ENCODE peak calls at places on chromosomes 13 and 19, in six cellular contexts. One of them, this sample, is unnamed.

GRCh38 chr13:50341526-50341925 is 326.3 kb downstream of the KCNRG start:
- DNase-seq in H1: no peak
- DNase-seq in HCT116: no peak
- DNase-seq in HepG2: no peak
- DNase-seq in GM12878: no peak
- DNase-seq in K562: no peak
- DNase-seq in this sample: no peak

GRCh38 chr19:45477713-45478453 is 10.1 kb downstream of the FOSB start:
- DNase-seq in HCT116: no peak
- DNase-seq in GM12878: no peak
- DNase-seq in H1: no peak
- DNase-seq in K562: peak; percentile 24
- DNase-seq in HepG2: no peak
- DNase-seq in this sample: no peak

GRCh38 chr13:28532226-28533048 is 37.5 kb upstream of the FLT1 start:
- DNase-seq in K562: peak; percentile 64
- DNase-seq in HCT116: no peak
- DNase-seq in GM12878: no peak
- DNase-seq in HepG2: no peak
- DNase-seq in H1: peak; percentile 71
- DNase-seq in this sample: no peak

GRCh38 chr19:53511933-53512374 is 26.0 kb upstream of the ZNF331 start:
- DNase-seq in HepG2: peak; percentile 71
- DNase-seq in H1: peak; percentile 88
- DNase-seq in HCT116: peak; percentile 7
- DNase-seq in GM12878: no peak
- DNase-seq in K562: peak; percentile 63
- DNase-seq in this sample: peak; percentile 63

GRCh38 chr19:18519962-18520847 is 1.7 kb downstream of the ELL start:
- DNase-seq in K562: no peak
- DNase-seq in HCT116: peak; percentile 62
- DNase-seq in H1: peak; percentile 68
- DNase-seq in GM12878: no peak
- DNase-seq in HepG2: peak; percentile 95
- DNase-seq in this sample: peak; percentile 47

GRCh38 chr19:33332248-33332647 is 29.9 kb upstream of the CEBPA start:
- DNase-seq in HCT116: no peak
- DNase-seq in H1: no peak
- DNase-seq in HepG2: no peak
- DNase-seq in K562: no peak
- DNase-seq in GM12878: no peak
- DNase-seq in this sample: no peak

GRCh38 chr13:44300895-44301638 is 72.6 kb upstream of the SERP2 start:
- DNase-seq in HCT116: peak; percentile 36
- DNase-seq in HepG2: no peak
- DNase-seq in H1: no peak
- DNase-seq in GM12878: peak; percentile 56
- DNase-seq in K562: no peak
- DNase-seq in this sample: no peak

GRCh38 chr13:29472317-29472961 is 123.0 kb downstream of the SLC7A1 start:
- DNase-seq in H1: peak; percentile 78
- DNase-seq in HCT116: peak; percentile 63
- DNase-seq in K562: peak; percentile 50
- DNase-seq in GM12878: no peak
- DNase-seq in HepG2: peak; percentile 59
- DNase-seq in this sample: peak; percentile 48

GRCh38 chr13:74273591-74273990 is 139.4 kb upstream of the KLF12 start:
- DNase-seq in K562: no peak
- DNase-seq in HepG2: no peak
- DNase-seq in H1: no peak
- DNase-seq in GM12878: no peak
- DNase-seq in HCT116: no peak
- DNase-seq in this sample: no peak

GRCh38 chr13:95411641-95412040 is 110.4 kb upstream of the ABCC4 start:
- DNase-seq in GM12878: no peak
- DNase-seq in HCT116: no peak
- DNase-seq in H1: no peak
- DNase-seq in K562: no peak
- DNase-seq in HepG2: no peak
- DNase-seq in this sample: no peak

GRCh38 chr13:24505256-24505655 is 7.3 kb downstream of the PARP4 start:
- DNase-seq in GM12878: no peak
- DNase-seq in K562: no peak
- DNase-seq in H1: no peak
- DNase-seq in HepG2: no peak
- DNase-seq in HCT116: no peak
- DNase-seq in this sample: no peak

GRCh38 chr19:12939292-12939606 is 840 bp downstream of the CALR start:
- DNase-seq in K562: no peak
- DNase-seq in H1: no peak
- DNase-seq in HCT116: no peak
- DNase-seq in GM12878: no peak
- DNase-seq in HepG2: no peak
- DNase-seq in this sample: no peak

DNA sequence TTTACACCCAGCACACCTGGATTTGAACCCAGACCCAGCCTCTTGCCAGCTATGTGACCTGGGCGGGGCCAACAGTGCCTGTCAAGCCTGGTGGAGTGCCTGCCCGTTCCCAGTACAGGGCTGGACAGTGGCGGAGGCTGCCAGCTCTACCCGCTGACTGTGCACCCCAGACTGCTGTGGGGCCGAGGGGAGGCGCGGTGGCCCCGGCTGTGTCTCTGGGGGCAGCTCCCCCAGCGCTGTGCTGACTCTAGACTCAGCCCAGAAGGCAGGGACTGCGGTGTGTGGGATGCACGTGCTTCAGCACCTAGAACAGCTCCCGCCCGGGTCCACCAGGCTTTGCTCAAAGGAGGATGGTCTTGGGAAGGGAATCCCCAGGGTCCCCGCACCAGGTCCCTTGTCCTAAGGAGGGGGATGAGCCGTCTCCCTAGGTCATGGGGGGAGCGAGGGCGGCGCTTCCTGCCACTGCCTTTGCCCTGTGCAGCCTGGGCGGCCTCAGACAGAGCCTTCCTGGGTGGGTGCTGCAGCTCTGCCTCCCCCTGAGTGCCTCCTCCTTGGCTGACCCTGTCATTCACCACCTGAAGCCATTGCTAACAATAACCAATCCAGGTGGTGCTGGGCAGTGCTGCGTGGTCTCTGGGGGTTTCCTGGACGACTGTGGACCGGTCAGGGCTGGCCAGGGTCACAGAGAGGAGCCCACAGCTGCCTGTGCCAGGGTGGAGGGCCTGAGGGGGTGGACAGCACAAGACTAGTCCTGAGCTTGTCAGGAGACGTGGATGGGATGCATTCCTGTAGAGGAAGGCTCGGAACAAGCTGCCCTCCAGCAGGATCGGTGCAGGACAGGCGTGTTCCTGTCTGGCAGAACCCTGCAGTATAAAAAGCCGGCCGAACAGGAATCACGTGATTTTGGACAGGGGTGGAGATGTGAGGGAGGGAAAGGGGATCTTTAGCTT is 18.6 kb downstream of the TMEM255B start:
- DNase-seq in GM12878: no peak
- DNase-seq in HepG2: no peak
- DNase-seq in H1: peak; percentile 84
- DNase-seq in K562: peak; percentile 23
- DNase-seq in HCT116: no peak
- DNase-seq in this sample: peak; percentile 38
- TF ChIP-seq ZNF274 in GM12878: no peak
- TF ChIP-seq ZNF274 in HepG2: no peak
- TF ChIP-seq ZNF274 in H1: no peak
- TF ChIP-seq ZNF274 in K562: no peak
- TF ChIP-seq ZNF274 in HCT116: no peak
- TF ChIP-seq ZNF274 in this sample: no peak

GRCh38 chr19:31459430-31459829 is 110.2 kb upstream of the TSHZ3 start:
- DNase-seq in HCT116: no peak
- DNase-seq in K562: no peak
- DNase-seq in H1: no peak
- DNase-seq in HepG2: no peak
- DNase-seq in GM12878: no peak
- DNase-seq in this sample: no peak
- TF ChIP-seq YY1 in HCT116: no peak
- TF ChIP-seq YY1 in K562: no peak
- TF ChIP-seq YY1 in H1: no peak
- TF ChIP-seq YY1 in HepG2: no peak
- TF ChIP-seq YY1 in GM12878: no peak
- TF ChIP-seq YY1 in this sample: no peak

GRCh38 chr13:30689752-30690151 is 45.6 kb upstream of the ALOX5AP start:
- DNase-seq in HepG2: no peak
- DNase-seq in GM12878: no peak
- DNase-seq in H1: no peak
- DNase-seq in HCT116: no peak
- DNase-seq in K562: no peak
- DNase-seq in this sample: no peak

GRCh38 chr13:30690282-30691188 is 44.8 kb upstream of the ALOX5AP start:
- DNase-seq in GM12878: no peak
- DNase-seq in HCT116: no peak
- DNase-seq in H1: no peak
- DNase-seq in HepG2: no peak
- DNase-seq in K562: no peak
- DNase-seq in this sample: no peak

GRCh38 chr13:30685320-30685859 is 50.0 kb upstream of the ALOX5AP start:
- DNase-seq in GM12878: no peak
- DNase-seq in H1: no peak
- DNase-seq in HepG2: no peak
- DNase-seq in K562: no peak
- DNase-seq in HCT116: no peak
- DNase-seq in this sample: no peak

GRCh38 chr13:30681489-30682242 is 53.7 kb upstream of the ALOX5AP start:
- DNase-seq in GM12878: no peak
- DNase-seq in HCT116: no peak
- DNase-seq in K562: no peak
- DNase-seq in H1: no peak
- DNase-seq in HepG2: no peak
- DNase-seq in this sample: no peak

DNA sequence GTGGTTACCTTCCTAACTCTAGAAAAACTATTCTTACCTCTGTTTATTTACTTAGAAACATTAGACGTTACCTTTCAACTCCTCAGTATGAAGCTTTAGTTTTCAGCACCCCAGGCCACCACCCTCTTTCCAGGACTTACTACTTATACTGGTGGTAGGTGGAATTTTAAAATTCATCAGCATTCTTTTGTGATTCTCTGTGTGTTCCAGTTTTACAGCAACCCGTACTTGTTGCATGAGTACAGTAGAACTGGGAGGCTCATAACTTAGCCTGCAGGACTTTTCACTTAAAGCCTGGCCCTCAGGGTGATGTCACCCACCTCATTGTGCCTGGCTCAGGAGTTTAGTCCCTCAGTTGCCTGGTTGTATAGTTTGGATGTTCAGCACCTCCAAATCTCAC is 49.4 kb upstream of the ALOX5AP start:
- DNase-seq in H1: no peak
- DNase-seq in HepG2: no peak
- DNase-seq in K562: no peak
- DNase-seq in GM12878: no peak
- DNase-seq in HCT116: no peak
- DNase-seq in this sample: no peak
- TF ChIP-seq ZNF274 in H1: no peak
- TF ChIP-seq ZNF274 in HepG2: no peak
- TF ChIP-seq ZNF274 in K562: no peak
- TF ChIP-seq ZNF274 in GM12878: no peak
- TF ChIP-seq ZNF274 in HCT116: no peak
- TF ChIP-seq ZNF274 in this sample: no peak

GRCh38 chr19:46979770-46980105 is 39.9 kb upstream of the NPAS1 start:
- DNase-seq in GM12878: no peak
- DNase-seq in HCT116: no peak
- DNase-seq in HepG2: no peak
- DNase-seq in H1: no peak
- DNase-seq in K562: no peak
- DNase-seq in this sample: no peak
- TF ChIP-seq YY1 in GM12878: no peak
- TF ChIP-seq YY1 in HCT116: no peak
- TF ChIP-seq YY1 in HepG2: no peak
- TF ChIP-seq YY1 in H1: no peak
- TF ChIP-seq YY1 in K562: no peak
- TF ChIP-seq YY1 in this sample: no peak

GRCh38 chr13:26062853-26063444 is 11.1 kb upstream of the SHISA2 start:
- DNase-seq in HepG2: peak; percentile 59
- DNase-seq in H1: no peak
- DNase-seq in K562: no peak
- DNase-seq in HCT116: peak; percentile 31
- DNase-seq in GM12878: no peak
- DNase-seq in this sample: no peak
- TF ChIP-seq ZNF274 in HepG2: no peak
- TF ChIP-seq ZNF274 in H1: no peak
- TF ChIP-seq ZNF274 in K562: no peak
- TF ChIP-seq ZNF274 in HCT116: no peak
- TF ChIP-seq ZNF274 in GM12878: no peak
- TF ChIP-seq ZNF274 in this sample: no peak

DNA sequence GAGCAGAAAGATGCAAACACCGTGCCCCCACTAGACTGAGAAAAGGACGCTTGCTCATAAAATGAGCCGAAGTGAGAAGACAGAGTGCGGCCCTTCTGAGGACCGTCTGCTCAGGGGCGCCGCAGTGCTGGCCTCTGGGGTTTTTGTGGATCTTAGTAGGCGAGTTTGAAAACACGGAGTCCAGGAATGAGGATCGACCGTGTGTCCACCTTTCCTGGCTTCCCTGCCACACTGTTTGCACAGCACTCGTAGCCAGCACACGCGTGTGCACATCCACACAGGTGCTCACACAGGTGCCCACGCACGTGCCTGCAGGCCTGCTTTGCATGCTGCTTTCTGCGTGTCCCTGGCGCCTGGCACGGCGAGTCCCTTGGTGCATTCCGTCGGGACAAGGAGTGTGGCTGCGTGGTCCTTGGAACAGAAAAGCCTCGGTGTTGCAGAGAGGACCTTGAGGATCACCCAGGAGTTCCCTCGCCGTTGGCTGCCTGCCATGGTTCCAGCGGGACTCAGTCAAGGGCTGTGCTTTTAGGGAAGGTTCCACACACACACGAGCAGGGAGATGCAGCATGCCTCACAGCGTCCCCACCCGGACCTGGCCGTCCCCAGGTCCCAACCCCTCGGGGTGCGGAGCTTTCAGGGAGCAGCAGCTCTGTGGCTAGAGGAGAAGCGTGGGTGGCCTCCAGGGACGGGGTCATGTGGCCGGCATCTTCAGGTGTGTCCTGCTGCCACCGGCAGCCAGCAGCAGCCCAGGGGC is 10.1 kb upstream of the ZNF554 start:
- DNase-seq in HepG2: no peak
- DNase-seq in HCT116: no peak
- DNase-seq in H1: no peak
- DNase-seq in K562: no peak
- DNase-seq in GM12878: no peak
- DNase-seq in this sample: no peak
- TF ChIP-seq YY1 in HepG2: no peak
- TF ChIP-seq YY1 in HCT116: no peak
- TF ChIP-seq YY1 in H1: no peak
- TF ChIP-seq YY1 in K562: no peak
- TF ChIP-seq YY1 in GM12878: no peak
- TF ChIP-seq YY1 in this sample: no peak

DNA sequence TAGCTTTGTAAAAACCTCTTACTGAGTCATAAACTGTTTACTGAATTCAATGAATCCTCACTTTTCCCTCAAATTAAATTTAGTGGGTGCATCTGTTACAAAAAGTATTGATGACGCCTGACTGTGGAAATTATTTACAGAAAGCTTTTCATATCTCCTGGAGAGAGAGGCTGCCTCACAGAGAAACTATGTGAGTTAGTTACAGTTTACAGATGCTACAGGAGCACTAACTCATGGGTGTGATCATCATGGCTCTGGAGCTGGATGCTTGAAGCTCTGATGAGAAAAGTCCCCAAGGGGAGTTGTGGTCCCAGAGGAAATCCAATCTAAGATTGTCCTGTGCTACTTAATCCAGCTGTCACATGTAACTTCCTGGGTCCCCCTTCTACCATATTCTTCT is 590.8 kb downstream of the LMO7 start:
- DNase-seq in H1: no peak
- DNase-seq in K562: no peak
- DNase-seq in HCT116: no peak
- DNase-seq in GM12878: no peak
- DNase-seq in HepG2: no peak
- DNase-seq in this sample: no peak
- TF ChIP-seq ZNF274 in H1: no peak
- TF ChIP-seq ZNF274 in K562: no peak
- TF ChIP-seq ZNF274 in HCT116: no peak
- TF ChIP-seq ZNF274 in GM12878: no peak
- TF ChIP-seq ZNF274 in HepG2: no peak
- TF ChIP-seq ZNF274 in this sample: no peak